ENCODE peak calls at places on chromosome 13, in seven cellular contexts. One of them, this sample, is unnamed.
A peak's percentile ranks its signal among the peaks of the same experiment; 100 is the strongest.

GRCh38 chr13:62305758-62306157 is 890.1 kb upstream of the PCDH20 start:
- DNase-seq in thoracic aorta: no peak
- DNase-seq in CD8-positive, alpha-beta T cell: no peak
- DNase-seq in sigmoid colon: no peak
- DNase-seq in esophagus squamous epithelium: no peak
- DNase-seq in psoas muscle: no peak
- DNase-seq in tibial artery: no peak
- DNase-seq in this sample: no peak

GRCh38 chr13:85243831-85244230 is 555.4 kb downstream of the SLITRK6 start:
- DNase-seq in thoracic aorta: no peak
- DNase-seq in CD8-positive, alpha-beta T cell: no peak
- DNase-seq in sigmoid colon: no peak
- DNase-seq in esophagus squamous epithelium: no peak
- DNase-seq in psoas muscle: no peak
- DNase-seq in tibial artery: no peak
- DNase-seq in this sample: no peak

GRCh38 chr13:94595006-94595942 is 678 bp downstream of the TGDS start:
- DNase-seq in thoracic aorta: no peak
- DNase-seq in CD8-positive, alpha-beta T cell: peak; percentile 7
- DNase-seq in sigmoid colon: no peak
- DNase-seq in esophagus squamous epithelium: no peak
- DNase-seq in psoas muscle: no peak
- DNase-seq in tibial artery: no peak
- DNase-seq in this sample: no peak

GRCh38 chr13:27309967-27310598 is 39.5 kb downstream of the RASL11A start:
- DNase-seq in thoracic aorta: no peak
- DNase-seq in CD8-positive, alpha-beta T cell: no peak
- DNase-seq in sigmoid colon: no peak
- DNase-seq in esophagus squamous epithelium: no peak
- DNase-seq in psoas muscle: no peak
- DNase-seq in tibial artery: no peak
- DNase-seq in this sample: no peak

GRCh38 chr13:66634384-66634783 is 595.8 kb downstream of the PCDH9 start:
- DNase-seq in thoracic aorta: no peak
- DNase-seq in CD8-positive, alpha-beta T cell: no peak
- DNase-seq in sigmoid colon: no peak
- DNase-seq in esophagus squamous epithelium: no peak
- DNase-seq in psoas muscle: no peak
- DNase-seq in tibial artery: no peak
- DNase-seq in this sample: no peak

GRCh38 chr13:102856603-102857002 is 10.8 kb downstream of the ERCC5 start:
- DNase-seq in thoracic aorta: no peak
- DNase-seq in CD8-positive, alpha-beta T cell: no peak
- DNase-seq in sigmoid colon: no peak
- DNase-seq in esophagus squamous epithelium: no peak
- DNase-seq in psoas muscle: peak; percentile 36
- DNase-seq in tibial artery: no peak
- DNase-seq in this sample: peak; percentile 52

GRCh38 chr13:48896312-48896711 is 79.4 kb upstream of the FNDC3A start:
- DNase-seq in thoracic aorta: no peak
- DNase-seq in CD8-positive, alpha-beta T cell: no peak
- DNase-seq in sigmoid colon: no peak
- DNase-seq in esophagus squamous epithelium: no peak
- DNase-seq in psoas muscle: no peak
- DNase-seq in tibial artery: no peak
- DNase-seq in this sample: no peak

GRCh38 chr13:72570019-72570418 is 157.4 kb downstream of the MZT1 start:
- DNase-seq in thoracic aorta: no peak
- DNase-seq in CD8-positive, alpha-beta T cell: no peak
- DNase-seq in sigmoid colon: no peak
- DNase-seq in esophagus squamous epithelium: no peak
- DNase-seq in psoas muscle: no peak
- DNase-seq in tibial artery: no peak
- DNase-seq in this sample: no peak

GRCh38 chr13:51659276-51660127 is 75.2 kb downstream of the WDFY2 start:
- DNase-seq in thoracic aorta: no peak
- DNase-seq in CD8-positive, alpha-beta T cell: no peak
- DNase-seq in sigmoid colon: no peak
- DNase-seq in esophagus squamous epithelium: no peak
- DNase-seq in psoas muscle: no peak
- DNase-seq in tibial artery: no peak
- DNase-seq in this sample: no peak

GRCh38 chr13:44273991-44274810 is 99.4 kb upstream of the SERP2 start:
- DNase-seq in thoracic aorta: no peak
- DNase-seq in CD8-positive, alpha-beta T cell: peak; percentile 17
- DNase-seq in sigmoid colon: no peak
- DNase-seq in esophagus squamous epithelium: no peak
- DNase-seq in psoas muscle: no peak
- DNase-seq in tibial artery: no peak
- DNase-seq in this sample: no peak

GRCh38 chr13:78098249-78098648 is 179.6 kb upstream of the EDNRB start:
- DNase-seq in thoracic aorta: no peak
- DNase-seq in CD8-positive, alpha-beta T cell: no peak
- DNase-seq in sigmoid colon: no peak
- DNase-seq in esophagus squamous epithelium: no peak
- DNase-seq in psoas muscle: no peak
- DNase-seq in tibial artery: no peak
- DNase-seq in this sample: no peak

GRCh38 chr13:106449096-106449495 is 86.4 kb downstream of the EFNB2 start:
- DNase-seq in thoracic aorta: no peak
- DNase-seq in CD8-positive, alpha-beta T cell: no peak
- DNase-seq in sigmoid colon: no peak
- DNase-seq in esophagus squamous epithelium: no peak
- DNase-seq in psoas muscle: no peak
- DNase-seq in tibial artery: no peak
- DNase-seq in this sample: no peak

GRCh38 chr13:38166121-38166520 is 183.5 kb upstream of the UFM1 start:
- DNase-seq in thoracic aorta: no peak
- DNase-seq in CD8-positive, alpha-beta T cell: no peak
- DNase-seq in sigmoid colon: no peak
- DNase-seq in esophagus squamous epithelium: no peak
- DNase-seq in psoas muscle: no peak
- DNase-seq in tibial artery: no peak
- DNase-seq in this sample: no peak

GRCh38 chr13:38766799-38767198 is 79.9 kb downstream of the FREM2 start:
- DNase-seq in thoracic aorta: no peak
- DNase-seq in CD8-positive, alpha-beta T cell: no peak
- DNase-seq in sigmoid colon: no peak
- DNase-seq in esophagus squamous epithelium: no peak
- DNase-seq in psoas muscle: no peak
- DNase-seq in tibial artery: no peak
- DNase-seq in this sample: no peak

GRCh38 chr13:113851826-113852535 is 11.9 kb downstream of the GAS6 start:
- DNase-seq in thoracic aorta: no peak
- DNase-seq in CD8-positive, alpha-beta T cell: no peak
- DNase-seq in sigmoid colon: no peak
- DNase-seq in esophagus squamous epithelium: no peak
- DNase-seq in psoas muscle: no peak
- DNase-seq in tibial artery: peak; percentile 57
- DNase-seq in this sample: no peak

GRCh38 chr13:46962286-46962941 is 65.6 kb upstream of the HTR2A start:
- DNase-seq in thoracic aorta: no peak
- DNase-seq in CD8-positive, alpha-beta T cell: no peak
- DNase-seq in sigmoid colon: no peak
- DNase-seq in esophagus squamous epithelium: no peak
- DNase-seq in psoas muscle: no peak
- DNase-seq in tibial artery: no peak
- DNase-seq in this sample: no peak

GRCh38 chr13:64817721-64818120 is 2412.4 kb downstream of the PCDH9 start:
- DNase-seq in thoracic aorta: no peak
- DNase-seq in CD8-positive, alpha-beta T cell: no peak
- DNase-seq in sigmoid colon: no peak
- DNase-seq in esophagus squamous epithelium: no peak
- DNase-seq in psoas muscle: no peak
- DNase-seq in tibial artery: no peak
- DNase-seq in this sample: no peak

GRCh38 chr13:107031691-107032090 is 463.8 kb upstream of the ARGLU1 start:
- DNase-seq in thoracic aorta: no peak
- DNase-seq in CD8-positive, alpha-beta T cell: no peak
- DNase-seq in sigmoid colon: no peak
- DNase-seq in esophagus squamous epithelium: no peak
- DNase-seq in psoas muscle: no peak
- DNase-seq in tibial artery: no peak
- DNase-seq in this sample: no peak

GRCh38 chr13:112012705-112013085 is 54.3 kb upstream of the SOX1 start:
- DNase-seq in thoracic aorta: no peak
- DNase-seq in CD8-positive, alpha-beta T cell: no peak
- DNase-seq in sigmoid colon: no peak
- DNase-seq in esophagus squamous epithelium: no peak
- DNase-seq in psoas muscle: no peak
- DNase-seq in tibial artery: no peak
- DNase-seq in this sample: no peak

GRCh38 chr13:71775946-71776345 is 91.1 kb downstream of the DACH1 start:
- DNase-seq in thoracic aorta: no peak
- DNase-seq in CD8-positive, alpha-beta T cell: no peak
- DNase-seq in sigmoid colon: no peak
- DNase-seq in esophagus squamous epithelium: no peak
- DNase-seq in psoas muscle: no peak
- DNase-seq in tibial artery: no peak
- DNase-seq in this sample: no peak

GRCh38 chr13:41196620-41197019 is 2.3 kb upstream of the KBTBD7 start:
- DNase-seq in thoracic aorta: no peak
- DNase-seq in CD8-positive, alpha-beta T cell: no peak
- DNase-seq in sigmoid colon: no peak
- DNase-seq in esophagus squamous epithelium: no peak
- DNase-seq in psoas muscle: no peak
- DNase-seq in tibial artery: no peak
- DNase-seq in this sample: no peak
- TF ChIP-seq CTCF in thoracic aorta: no peak
- TF ChIP-seq CTCF in CD8-positive, alpha-beta T cell: no peak
- TF ChIP-seq CTCF in sigmoid colon: no peak
- TF ChIP-seq CTCF in esophagus squamous epithelium: no peak
- TF ChIP-seq CTCF in psoas muscle: no peak
- TF ChIP-seq CTCF in tibial artery: no peak
- TF ChIP-seq CTCF in this sample: no peak

GRCh38 chr13:50594276-50594970 is 249.1 kb downstream of the DLEU7 start:
- DNase-seq in thoracic aorta: no peak
- DNase-seq in CD8-positive, alpha-beta T cell: no peak
- DNase-seq in sigmoid colon: no peak
- DNase-seq in esophagus squamous epithelium: no peak
- DNase-seq in psoas muscle: no peak
- DNase-seq in tibial artery: no peak
- DNase-seq in this sample: no peak

GRCh38 chr13:50596103-50596502 is 247.4 kb downstream of the DLEU7 start:
- DNase-seq in thoracic aorta: no peak
- DNase-seq in CD8-positive, alpha-beta T cell: no peak
- DNase-seq in sigmoid colon: no peak
- DNase-seq in esophagus squamous epithelium: no peak
- DNase-seq in psoas muscle: no peak
- DNase-seq in tibial artery: no peak
- DNase-seq in this sample: no peak

GRCh38 chr13:50599046-50599445 is 244.4 kb downstream of the DLEU7 start:
- DNase-seq in thoracic aorta: no peak
- DNase-seq in CD8-positive, alpha-beta T cell: no peak
- DNase-seq in sigmoid colon: no peak
- DNase-seq in esophagus squamous epithelium: no peak
- DNase-seq in psoas muscle: no peak
- DNase-seq in tibial artery: no peak
- DNase-seq in this sample: no peak

GRCh38 chr13:50598338-50598737 is 245.2 kb downstream of the DLEU7 start:
- DNase-seq in thoracic aorta: no peak
- DNase-seq in CD8-positive, alpha-beta T cell: no peak
- DNase-seq in sigmoid colon: no peak
- DNase-seq in esophagus squamous epithelium: no peak
- DNase-seq in psoas muscle: no peak
- DNase-seq in tibial artery: no peak
- DNase-seq in this sample: no peak

DNA sequence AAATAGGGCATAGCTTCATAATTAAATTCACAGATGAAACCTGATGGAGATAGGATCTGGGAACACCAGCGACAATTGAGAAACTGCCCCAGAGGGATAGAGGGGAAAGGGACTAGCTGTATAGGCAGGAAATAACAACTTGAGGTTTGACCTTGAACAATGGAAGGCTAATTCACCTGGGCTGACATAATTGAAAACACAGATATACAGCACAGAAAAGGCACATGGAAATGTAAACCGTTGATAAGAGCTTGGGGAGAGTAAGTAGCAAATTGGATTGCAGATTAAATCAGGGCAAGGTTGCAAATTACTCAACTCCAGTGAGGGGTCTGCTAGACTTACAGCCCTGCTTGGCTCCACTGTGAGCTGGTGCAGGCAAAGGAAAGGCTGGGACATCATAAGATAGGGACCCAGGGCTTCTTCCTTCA is 246.7 kb downstream of the DLEU7 start:
- DNase-seq in thoracic aorta: no peak
- DNase-seq in CD8-positive, alpha-beta T cell: no peak
- DNase-seq in sigmoid colon: no peak
- DNase-seq in esophagus squamous epithelium: no peak
- DNase-seq in psoas muscle: no peak
- DNase-seq in tibial artery: no peak
- DNase-seq in this sample: no peak
- H3K4me1 ChIP-seq in thoracic aorta: no peaks in the 10 kb centered on the region
- H3K4me1 ChIP-seq in CD8-positive, alpha-beta T cell: peaks cover 23% of the 10 kb centered on the region
- H3K4me1 ChIP-seq in sigmoid colon: no peaks in the 10 kb centered on the region
- H3K4me1 ChIP-seq in esophagus squamous epithelium: no peaks in the 10 kb centered on the region
- H3K4me1 ChIP-seq in psoas muscle: peaks cover 4% of the 10 kb centered on the region
- H3K4me1 ChIP-seq in tibial artery: no peaks in the 10 kb centered on the region
- H3K4me1 ChIP-seq in this sample: no peaks in the 10 kb centered on the region

GRCh38 chr13:91031508-91031907 is 316.0 kb upstream of the MIR17HG start:
- DNase-seq in thoracic aorta: no peak
- DNase-seq in CD8-positive, alpha-beta T cell: no peak
- DNase-seq in sigmoid colon: no peak
- DNase-seq in esophagus squamous epithelium: no peak
- DNase-seq in psoas muscle: no peak
- DNase-seq in tibial artery: no peak
- DNase-seq in this sample: no peak

GRCh38 chr13:91036886-91037285 is 310.6 kb upstream of the MIR17HG start:
- DNase-seq in thoracic aorta: no peak
- DNase-seq in CD8-positive, alpha-beta T cell: no peak
- DNase-seq in sigmoid colon: no peak
- DNase-seq in esophagus squamous epithelium: no peak
- DNase-seq in psoas muscle: no peak
- DNase-seq in tibial artery: no peak
- DNase-seq in this sample: no peak

DNA sequence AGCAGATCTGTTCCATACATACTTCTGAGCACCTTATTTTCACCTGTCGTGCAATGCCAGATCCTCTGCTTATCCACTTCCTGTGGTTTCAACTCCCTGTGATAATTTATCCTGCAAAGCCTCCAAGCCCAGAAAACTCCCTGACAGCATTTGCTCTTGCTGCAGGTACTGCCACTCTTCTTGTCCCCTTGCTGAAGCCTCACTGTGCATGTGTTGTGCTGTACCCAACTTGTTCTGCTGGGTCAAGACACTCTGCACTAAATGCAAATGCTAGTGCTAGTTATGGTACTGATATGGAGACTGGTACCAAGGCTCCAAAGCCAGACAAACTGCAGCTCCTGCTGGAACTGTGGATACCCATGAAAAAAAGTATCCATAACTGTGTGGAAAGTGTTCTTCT is 315.4 kb upstream of the MIR17HG start:
- DNase-seq in thoracic aorta: no peak
- DNase-seq in CD8-positive, alpha-beta T cell: no peak
- DNase-seq in sigmoid colon: no peak
- DNase-seq in esophagus squamous epithelium: no peak
- DNase-seq in psoas muscle: no peak
- DNase-seq in tibial artery: no peak
- DNase-seq in this sample: no peak
- H3K27ac ChIP-seq in thoracic aorta: no peak overlapping the region
- H3K27ac ChIP-seq in CD8-positive, alpha-beta T cell: no peak overlapping the region
- H3K27ac ChIP-seq in sigmoid colon: no peak overlapping the region
- H3K27ac ChIP-seq in esophagus squamous epithelium: no peak overlapping the region
- H3K27ac ChIP-seq in psoas muscle: no peak overlapping the region
- H3K27ac ChIP-seq in tibial artery: no peak overlapping the region
- H3K27ac ChIP-seq in this sample: no peak overlapping the region

GRCh38 chr13:110700186-110700585 is 5.7 kb downstream of the CARS2 start:
- DNase-seq in thoracic aorta: no peak
- DNase-seq in CD8-positive, alpha-beta T cell: no peak
- DNase-seq in sigmoid colon: peak; percentile 52
- DNase-seq in esophagus squamous epithelium: no peak
- DNase-seq in psoas muscle: no peak
- DNase-seq in tibial artery: no peak
- DNase-seq in this sample: no peak
- TF ChIP-seq CTCF in thoracic aorta: no peak
- TF ChIP-seq CTCF in CD8-positive, alpha-beta T cell: no peak
- TF ChIP-seq CTCF in sigmoid colon: no peak
- TF ChIP-seq CTCF in esophagus squamous epithelium: no peak
- TF ChIP-seq CTCF in psoas muscle: no peak
- TF ChIP-seq CTCF in tibial artery: no peak
- TF ChIP-seq CTCF in this sample: no peak